ENCODE peak calls at places on chromosome 14, in seven cellular contexts. L is fibroblast of lung; U is cardiac muscle cell; W is tibial artery; S is small intestine; E is CD8-positive, alpha-beta memory T cell; Z is lower lobe of right lung. X is an unnamed sample.

GRCh38 chr14:92037989-92038388 is 1.9 kb downstream of the TRIP11 start:
- DNase-seq in Z (no peak), L (peak; percentile 7), W (no peak), U (no peak), S (no peak), E (no peak), X (no peak)

GRCh38 chr14:36751116-36751515 is 89.5 kb downstream of the PAX9 start:
- DNase-seq in U (no peak), W (no peak), Z (no peak), S (no peak), L (no peak), E (no peak), X (no peak)

GRCh38 chr14:70188292-70188607 is 501 bp downstream of the SLC8A3 start:
- DNase-seq in S (no peak), Z (no peak), U (peak; percentile 9), E (no peak), L (peak; percentile 9), W (no peak), X (no peak)

GRCh38 chr14:70784886-70785285 is 24.4 kb downstream of the MAP3K9 start:
- DNase-seq in U (no peak), W (no peak), S (no peak), Z (no peak), E (no peak), L (no peak), X (no peak)

GRCh38 chr14:77268989-77269595 is 1.9 kb downstream of the NGB start:
- DNase-seq in W (no peak), E (no peak), U (no peak), L (no peak), S (no peak), Z (no peak), X (no peak)

GRCh38 chr14:36129181-36129580 is 47.3 kb downstream of the PTCSC3 start:
- DNase-seq in Z (no peak), U (no peak), E (no peak), L (peak; percentile 32), S (no peak), W (no peak), X (no peak)

GRCh38 chr14:51806026-51806590 is 54.3 kb upstream of the GNG2 start:
- DNase-seq in W (no peak), S (no peak), L (no peak), Z (no peak), E (no peak), U (no peak), X (no peak)

GRCh38 chr14:93317836-93318807 is 14.7 kb downstream of the BTBD7 start:
- DNase-seq in E (no peak), Z (no peak), W (no peak), U (peak; percentile 83), L (peak; percentile 56), S (peak; percentile 83), X (no peak)

GRCh38 chr14:70754989-70755388 is 54.3 kb downstream of the MAP3K9 start:
- DNase-seq in L (peak; percentile 72), Z (peak; percentile 74), U (peak; percentile 2), S (no peak), W (no peak), E (no peak), X (no peak)

GRCh38 chr14:49770212-49770817 is 2.4 kb downstream of the KLHDC2 start:
- DNase-seq in W (no peak), L (peak; percentile 55), Z (no peak), E (no peak), S (peak; percentile 98), U (peak; percentile 11), X (no peak)

GRCh38 chr14:77128414-77128891 is 13.1 kb downstream of the ZDHHC22 start:
- DNase-seq in Z (no peak), E (no peak), S (no peak), W (no peak), U (no peak), L (peak; percentile 59), X (no peak)

GRCh38 chr14:36443374-36443773 is 76.7 kb downstream of the NKX2-1 start:
- DNase-seq in W (no peak), U (no peak), E (no peak), S (no peak), L (no peak), Z (no peak), X (no peak)

GRCh38 chr14:39731912-39732311 is 299.7 kb upstream of the FBXO33 start:
- DNase-seq in S (no peak), Z (no peak), U (no peak), E (no peak), L (no peak), W (no peak), X (no peak)

GRCh38 chr14:76181546-76181945 is 29.8 kb downstream of the GPATCH2L start:
- DNase-seq in W (no peak), U (peak; percentile 10), Z (no peak), S (no peak), E (no peak), L (no peak), X (no peak)

GRCh38 chr14:60945984-60946383 is 34.9 kb downstream of the TRMT5 start:
- DNase-seq in U (no peak), L (peak; percentile 42), E (no peak), W (no peak), Z (no peak), S (no peak), X (no peak)

GRCh38 chr14:93207468-93208308 is 632 bp downstream of the UBR7 start:
- DNase-seq in U (peak; percentile 64), L (peak; percentile 65), W (peak; percentile 72), Z (no peak), S (peak; percentile 45), E (no peak), X (no peak)

GRCh38 chr14:94348836-94349235 is 25.7 kb upstream of the SERPINA6 start:
- DNase-seq in U (no peak), S (no peak), W (no peak), L (no peak), E (no peak), Z (no peak), X (no peak)

GRCh38 chr14:24165785-24166184 is 4.7 kb downstream of the IRF9 start:
- DNase-seq in U (no peak), E (no peak), L (no peak), W (no peak), Z (peak; percentile 12), S (no peak), X (no peak)

GRCh38 chr14:101783260-101784016 is 21.9 kb downstream of the PPP2R5C start:
- DNase-seq in S (no peak), L (no peak), U (no peak), E (no peak), W (no peak), Z (no peak), X (no peak)

GRCh38 chr14:91068642-91069041 is 8.2 kb upstream of the RPS6KA5 start:
- DNase-seq in E (no peak), Z (no peak), L (peak; percentile 60), W (no peak), U (peak; percentile 10), S (no peak), X (no peak)

GRCh38 chr14:50599700-50600444 is 39.9 kb downstream of the ATL1 start:
- DNase-seq in L (peak; percentile 51), S (peak; percentile 47), E (no peak), Z (no peak), U (peak; percentile 62), W (no peak), X (no peak)

GRCh38 chr14:54300881-54301280 is 95.9 kb upstream of the CDKN3 start:
- DNase-seq in S (peak; percentile 64), E (no peak), W (no peak), U (no peak), L (no peak), Z (no peak), X (no peak)
- H3K4me1 ChIP-seq in S (no peaks in the 10 kb centered on the region), E (no peaks in the 10 kb centered on the region), W (no peaks in the 10 kb centered on the region), U (no peaks in the 10 kb centered on the region), L (no peaks in the 10 kb centered on the region), Z (no peaks in the 10 kb centered on the region), X (no peaks in the 10 kb centered on the region)

DNA sequence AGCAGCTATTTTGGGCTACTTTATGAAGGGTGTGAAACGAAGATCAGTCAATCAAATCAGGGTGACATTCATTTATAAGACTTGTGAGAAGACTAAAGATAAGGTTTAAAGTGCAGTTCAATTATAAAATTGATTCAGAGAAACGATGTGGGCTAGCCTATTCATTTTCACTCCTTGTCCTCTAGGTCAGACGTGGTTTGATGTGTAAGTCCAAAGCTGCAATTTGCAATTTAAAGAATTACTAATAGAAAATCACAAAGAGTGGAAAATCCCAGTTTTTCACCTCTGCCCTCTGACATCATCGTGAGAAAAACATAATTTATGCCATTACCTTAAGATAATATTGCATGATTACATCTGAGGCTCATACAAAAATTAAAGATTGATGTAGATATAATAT is 243.5 kb upstream of the NOVA1 start:
- DNase-seq in L (peak; percentile 36), S (no peak), W (no peak), Z (no peak), U (peak; percentile 25), E (no peak), X (no peak)
- H3K36me3 ChIP-seq in L (no peaks in the 10 kb centered on the region), S (no peaks in the 10 kb centered on the region), W (no peaks in the 10 kb centered on the region), Z (no peaks in the 10 kb centered on the region), U (no peaks in the 10 kb centered on the region), E (no peaks in the 10 kb centered on the region), X (no peaks in the 10 kb centered on the region)

GRCh38 chr14:30569903-30570226 is 10.9 kb downstream of the G2E3 start:
- DNase-seq in U (no peak), S (no peak), E (no peak), W (no peak), L (no peak), Z (no peak), X (no peak)
- H3K4me1 ChIP-seq in U (peaks cover 9% of the 10 kb centered on the region), S (peaks cover 3% of the 10 kb centered on the region), E (peaks cover 41% of the 10 kb centered on the region), W (no peaks in the 10 kb centered on the region), L (peaks cover 3% of the 10 kb centered on the region), Z (no peaks in the 10 kb centered on the region), X (no peaks in the 10 kb centered on the region)

DNA sequence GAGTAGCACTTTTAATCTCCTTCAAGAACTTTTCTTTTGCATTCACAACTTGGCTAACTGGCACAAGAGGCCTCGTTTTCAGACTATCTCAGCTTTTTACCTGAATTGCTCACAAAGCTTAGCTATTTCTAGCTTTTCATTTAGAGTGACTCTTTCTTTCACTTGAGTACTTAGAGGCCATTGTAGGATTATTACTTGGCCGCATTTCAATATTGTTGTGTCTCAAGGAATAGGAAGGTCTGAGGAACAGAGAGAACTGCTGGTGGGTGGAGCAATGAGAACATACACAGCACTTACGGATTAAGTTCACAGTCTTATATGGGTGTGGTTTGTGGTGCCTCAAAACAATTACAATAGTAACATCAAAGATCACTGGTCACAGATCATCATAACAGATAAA is 224.8 kb upstream of the NPAS3 start:
- DNase-seq in S (no peak), Z (no peak), L (no peak), U (no peak), E (no peak), W (no peak), X (no peak)
- H3K36me3 ChIP-seq in S (no peaks in the 10 kb centered on the region), Z (no peaks in the 10 kb centered on the region), L (no peaks in the 10 kb centered on the region), U (no peaks in the 10 kb centered on the region), E (no peaks in the 10 kb centered on the region), W (no peaks in the 10 kb centered on the region), X (no peaks in the 10 kb centered on the region)

DNA sequence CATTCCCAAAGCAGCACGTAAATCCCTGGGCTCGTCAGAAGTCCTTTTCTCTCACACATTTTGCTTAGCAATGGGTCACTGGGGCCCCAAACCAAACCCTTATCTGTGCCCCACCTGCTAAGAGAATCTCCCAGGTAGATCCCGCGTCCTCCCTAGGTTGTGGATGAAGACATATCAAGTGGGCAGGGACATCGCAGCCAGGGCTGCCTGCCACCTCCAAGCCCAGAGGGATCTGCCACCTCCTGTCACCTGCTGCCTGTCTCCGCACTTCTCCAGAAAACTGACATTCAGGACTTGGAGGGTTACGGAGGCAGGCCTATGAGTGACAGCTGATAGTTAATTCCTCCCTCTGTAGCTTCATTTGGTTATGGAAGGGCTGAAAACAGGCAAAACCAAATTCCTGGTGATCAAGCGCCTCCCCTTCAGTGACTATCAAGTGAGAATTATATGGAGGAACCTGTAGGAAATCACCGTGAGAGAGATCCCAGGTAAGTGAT is 19.5 kb downstream of the BCL11B start:
- DNase-seq in S (no peak), L (no peak), Z (no peak), W (no peak), E (no peak), U (no peak), X (no peak)
- H3K4me1 ChIP-seq in S (no peaks in the 10 kb centered on the region), L (no peaks in the 10 kb centered on the region), Z (no peaks in the 10 kb centered on the region), W (no peaks in the 10 kb centered on the region), E (peaks cover 100% of the 10 kb centered on the region), U (no peaks in the 10 kb centered on the region), X (peaks cover 93% of the 10 kb centered on the region)

X was measured in effector memory CD4-positive, alpha-beta T cell.